ENCODE peak calls at places on chromosomes 6 and 20, in four cellular contexts. One of them, this sample, is unnamed.

GRCh38 chr6:90190181-90190580 is 106.5 kb downstream of the BACH2 start:
- DNase-seq in B cell: no peak
- DNase-seq in iris pigment epithelial cell: no peak
- DNase-seq in NCI-H2081 treated with DMSO at 0.1 percent for 48 hours: no peak
- DNase-seq in this sample: no peak

GRCh38 chr20:2751868-2752630 is 48.4 kb downstream of the CPXM1 start:
- DNase-seq in B cell: no peak
- DNase-seq in iris pigment epithelial cell: peak
- DNase-seq in NCI-H2081 treated with DMSO at 0.1 percent for 48 hours: no peak
- DNase-seq in this sample: no peak

GRCh38 chr6:21305827-21306469 is 287.6 kb upstream of the SOX4 start:
- DNase-seq in B cell: no peak
- DNase-seq in iris pigment epithelial cell: peak
- DNase-seq in NCI-H2081 treated with DMSO at 0.1 percent for 48 hours: no peak
- DNase-seq in this sample: no peak

GRCh38 chr6:119966484-119966883 is 616.9 kb upstream of the MAN1A1 start:
- DNase-seq in B cell: no peak
- DNase-seq in iris pigment epithelial cell: no peak
- DNase-seq in NCI-H2081 treated with DMSO at 0.1 percent for 48 hours: no peak
- DNase-seq in this sample: no peak

GRCh38 chr6:37389857-37390256 is 36.1 kb downstream of the RNF8 start:
- DNase-seq in B cell: no peak
- DNase-seq in iris pigment epithelial cell: no peak
- DNase-seq in NCI-H2081 treated with DMSO at 0.1 percent for 48 hours: no peak
- DNase-seq in this sample: no peak

GRCh38 chr6:27650620-27651370 is 177.9 kb upstream of the ZNF184 start:
- DNase-seq in B cell: no peak
- DNase-seq in iris pigment epithelial cell: peak
- DNase-seq in NCI-H2081 treated with DMSO at 0.1 percent for 48 hours: peak
- DNase-seq in this sample: no peak

GRCh38 chr6:10719386-10720228 is 3.3 kb upstream of the TMEM14C start:
- DNase-seq in B cell: no peak
- DNase-seq in iris pigment epithelial cell: no peak
- DNase-seq in NCI-H2081 treated with DMSO at 0.1 percent for 48 hours: no peak
- DNase-seq in this sample: no peak

GRCh38 chr6:129050086-129050485 is 167.1 kb downstream of the LAMA2 start:
- DNase-seq in B cell: no peak
- DNase-seq in iris pigment epithelial cell: peak
- DNase-seq in NCI-H2081 treated with DMSO at 0.1 percent for 48 hours: no peak
- DNase-seq in this sample: no peak

GRCh38 chr6:1616556-1617463 is 7.1 kb downstream of the FOXC1 start:
- DNase-seq in B cell: no peak
- DNase-seq in iris pigment epithelial cell: peak
- DNase-seq in NCI-H2081 treated with DMSO at 0.1 percent for 48 hours: no peak
- DNase-seq in this sample: no peak

GRCh38 chr6:7640607-7641577 is 50.9 kb downstream of the SNRNP48 start:
- DNase-seq in B cell: no peak
- DNase-seq in iris pigment epithelial cell: peak
- DNase-seq in NCI-H2081 treated with DMSO at 0.1 percent for 48 hours: no peak
- DNase-seq in this sample: no peak

GRCh38 chr6:161233986-161234620 is 39.8 kb downstream of the AGPAT4 start:
- DNase-seq in B cell: no peak
- DNase-seq in iris pigment epithelial cell: peak
- DNase-seq in NCI-H2081 treated with DMSO at 0.1 percent for 48 hours: no peak
- DNase-seq in this sample: no peak

GRCh38 chr6:33417127-33417902 is 592 bp downstream of the CUTA start:
- DNase-seq in B cell: no peak
- DNase-seq in iris pigment epithelial cell: peak
- DNase-seq in NCI-H2081 treated with DMSO at 0.1 percent for 48 hours: no peak
- DNase-seq in this sample: no peak

GRCh38 chr6:105835373-105835772 is 250.8 kb upstream of the PRDM1 start:
- DNase-seq in B cell: no peak
- DNase-seq in iris pigment epithelial cell: peak
- DNase-seq in NCI-H2081 treated with DMSO at 0.1 percent for 48 hours: no peak
- DNase-seq in this sample: no peak

GRCh38 chr20:32249030-32249738 is 28.3 kb upstream of the KIF3B start:
- DNase-seq in B cell: no peak
- DNase-seq in iris pigment epithelial cell: no peak
- DNase-seq in NCI-H2081 treated with DMSO at 0.1 percent for 48 hours: no peak
- DNase-seq in this sample: no peak

GRCh38 chr6:37068523-37069270 is 63.2 kb downstream of the FGD2 start:
- DNase-seq in B cell: no peak
- DNase-seq in iris pigment epithelial cell: no peak
- DNase-seq in NCI-H2081 treated with DMSO at 0.1 percent for 48 hours: no peak
- DNase-seq in this sample: peak

GRCh38 chr6:158069800-158070195 is 88.1 kb downstream of the SYNJ2 start:
- DNase-seq in B cell: no peak
- DNase-seq in iris pigment epithelial cell: peak
- DNase-seq in NCI-H2081 treated with DMSO at 0.1 percent for 48 hours: no peak
- DNase-seq in this sample: no peak

GRCh38 chr6:110547266-110547964 is 71.0 kb upstream of the SLC22A16 start:
- DNase-seq in B cell: no peak
- DNase-seq in iris pigment epithelial cell: peak
- DNase-seq in NCI-H2081 treated with DMSO at 0.1 percent for 48 hours: no peak
- DNase-seq in this sample: no peak

GRCh38 chr6:100163035-100163434 is 169.0 kb upstream of the MCHR2 start:
- DNase-seq in B cell: no peak
- DNase-seq in iris pigment epithelial cell: no peak
- DNase-seq in NCI-H2081 treated with DMSO at 0.1 percent for 48 hours: no peak
- DNase-seq in this sample: no peak

GRCh38 chr20:63128367-63128766 is 87.6 kb downstream of the YTHDF1 start:
- DNase-seq in B cell: no peak
- DNase-seq in iris pigment epithelial cell: no peak
- DNase-seq in NCI-H2081 treated with DMSO at 0.1 percent for 48 hours: no peak
- DNase-seq in this sample: no peak

GRCh38 chr20:39282619-39283092 is 320.5 kb downstream of the DHX35 start:
- DNase-seq in B cell: no peak
- DNase-seq in iris pigment epithelial cell: no peak
- DNase-seq in NCI-H2081 treated with DMSO at 0.1 percent for 48 hours: no peak
- DNase-seq in this sample: no peak

GRCh38 chr6:72182337-72183246 is 296.2 kb downstream of the RIMS1 start:
- DNase-seq in B cell: no peak
- DNase-seq in iris pigment epithelial cell: peak
- DNase-seq in NCI-H2081 treated with DMSO at 0.1 percent for 48 hours: no peak
- DNase-seq in this sample: peak

GRCh38 chr20:63520939-63521601 is 505 bp downstream of the PPDPF start:
- DNase-seq in B cell: peak
- DNase-seq in iris pigment epithelial cell: peak
- DNase-seq in NCI-H2081 treated with DMSO at 0.1 percent for 48 hours: no peak
- DNase-seq in this sample: no peak

GRCh38 chr6:112027942-112028674 is 25.8 kb upstream of the CCN6 start:
- DNase-seq in B cell: no peak
- DNase-seq in iris pigment epithelial cell: peak
- DNase-seq in NCI-H2081 treated with DMSO at 0.1 percent for 48 hours: no peak
- DNase-seq in this sample: no peak

GRCh38 chr6:95249176-95249575 is 328.2 kb upstream of the MANEA start:
- DNase-seq in B cell: no peak
- DNase-seq in iris pigment epithelial cell: peak
- DNase-seq in NCI-H2081 treated with DMSO at 0.1 percent for 48 hours: no peak
- DNase-seq in this sample: no peak

GRCh38 chr20:4016349-4017050 is 1.1 kb upstream of the RNF24 start:
- DNase-seq in B cell: no peak
- DNase-seq in iris pigment epithelial cell: no peak
- DNase-seq in NCI-H2081 treated with DMSO at 0.1 percent for 48 hours: no peak
- DNase-seq in this sample: no peak

GRCh38 chr20:53707341-53708102 is 113.9 kb upstream of the ZNF217 start:
- DNase-seq in B cell: no peak
- DNase-seq in iris pigment epithelial cell: peak
- DNase-seq in NCI-H2081 treated with DMSO at 0.1 percent for 48 hours: no peak
- DNase-seq in this sample: no peak

GRCh38 chr20:23637282-23638221 is at the start of gene CST3:
- DNase-seq in B cell: peak
- DNase-seq in iris pigment epithelial cell: peak
- DNase-seq in NCI-H2081 treated with DMSO at 0.1 percent for 48 hours: peak
- DNase-seq in this sample: peak

GRCh38 chr6:149234051-149234962 is 83.2 kb upstream of the TAB2 start:
- DNase-seq in B cell: no peak
- DNase-seq in iris pigment epithelial cell: peak
- DNase-seq in NCI-H2081 treated with DMSO at 0.1 percent for 48 hours: no peak
- DNase-seq in this sample: no peak

GRCh38 chr6:55643868-55644267 is 64.9 kb upstream of the HMGCLL1 start:
- DNase-seq in B cell: no peak
- DNase-seq in iris pigment epithelial cell: peak
- DNase-seq in NCI-H2081 treated with DMSO at 0.1 percent for 48 hours: no peak
- DNase-seq in this sample: no peak

GRCh38 chr6:143192766-143193165 is 132.1 kb downstream of the AIG1 start:
- DNase-seq in B cell: no peak
- DNase-seq in iris pigment epithelial cell: no peak
- DNase-seq in NCI-H2081 treated with DMSO at 0.1 percent for 48 hours: no peak
- DNase-seq in this sample: no peak

GRCh38 chr20:64129146-64129782 is 21.9 kb upstream of the NPBWR2 start:
- DNase-seq in B cell: no peak
- DNase-seq in iris pigment epithelial cell: no peak
- DNase-seq in NCI-H2081 treated with DMSO at 0.1 percent for 48 hours: no peak
- DNase-seq in this sample: no peak

GRCh38 chr6:88574666-88575065 is 388.8 kb downstream of the RNGTT start:
- DNase-seq in B cell: no peak
- DNase-seq in iris pigment epithelial cell: no peak
- DNase-seq in NCI-H2081 treated with DMSO at 0.1 percent for 48 hours: no peak
- DNase-seq in this sample: no peak

GRCh38 chr6:121971886-121972285 is 427.6 kb upstream of the HSF2 start:
- DNase-seq in B cell: no peak
- DNase-seq in iris pigment epithelial cell: peak
- DNase-seq in NCI-H2081 treated with DMSO at 0.1 percent for 48 hours: no peak
- DNase-seq in this sample: no peak

GRCh38 chr6:53411451-53411850 is 62.7 kb upstream of the ELOVL5 start:
- DNase-seq in B cell: no peak
- DNase-seq in iris pigment epithelial cell: peak
- DNase-seq in NCI-H2081 treated with DMSO at 0.1 percent for 48 hours: no peak
- DNase-seq in this sample: peak

GRCh38 chr6:3977875-3978711 is 100.8 kb downstream of the FAM217A start:
- DNase-seq in B cell: peak
- DNase-seq in iris pigment epithelial cell: peak
- DNase-seq in NCI-H2081 treated with DMSO at 0.1 percent for 48 hours: no peak
- DNase-seq in this sample: peak

GRCh38 chr6:129732542-129732941 is 22.6 kb upstream of the ARHGAP18 start:
- DNase-seq in B cell: no peak
- DNase-seq in iris pigment epithelial cell: no peak
- DNase-seq in NCI-H2081 treated with DMSO at 0.1 percent for 48 hours: no peak
- DNase-seq in this sample: no peak

GRCh38 chr20:50153153-50153499 is 397 bp downstream of the PEDS1 start:
- DNase-seq in B cell: no peak
- DNase-seq in iris pigment epithelial cell: no peak
- DNase-seq in NCI-H2081 treated with DMSO at 0.1 percent for 48 hours: no peak
- DNase-seq in this sample: no peak